ENCODE peak calls at places on chromosomes 6 and 20, in four cellular contexts. Q is H9, F is tibial artery, U is fibroblast of lung. H is an unnamed sample.
A peak's percentile ranks its signal among the peaks of the same experiment; 100 is the strongest.

GRCh38 chr6:54617730-54618129 is 228.8 kb upstream of the FAM83B start:
- DNase-seq in U (peak; percentile 95), F (no peak), Q (no peak), H (no peak)

GRCh38 chr6:153553627-153554026 is 422.5 kb upstream of the RGS17 start:
- DNase-seq in F (no peak), U (no peak), Q (peak; percentile 66), H (no peak)

GRCh38 chr6:140082867-140083297 is 708.4 kb upstream of the CITED2 start:
- DNase-seq in U (peak; percentile 73), Q (no peak), F (no peak), H (no peak)

GRCh38 chr6:72552938-72553337 is 68.9 kb upstream of the KCNQ5 start:
- DNase-seq in Q (no peak), U (peak; percentile 49), F (no peak), H (no peak)

GRCh38 chr6:112563368-112563767 is 216.2 kb downstream of the RFPL4B start:
- DNase-seq in F (no peak), U (peak; percentile 93), Q (peak; percentile 35), H (no peak)

GRCh38 chr6:24630861-24631505 is 15.0 kb downstream of the KIAA0319 start:
- DNase-seq in F (no peak), U (no peak), Q (no peak), H (no peak)

GRCh38 chr20:46348972-46349741 is 40.9 kb upstream of the CDH22 start:
- DNase-seq in U (no peak), F (no peak), Q (peak; percentile 80), H (peak; percentile 66)

GRCh38 chr20:41078329-41078728 is 49.7 kb downstream of the TOP1 start:
- DNase-seq in Q (no peak), F (no peak), U (peak; percentile 62), H (no peak)

GRCh38 chr6:56259163-56259562 is 11.8 kb upstream of the COL21A1 start:
- DNase-seq in U (peak; percentile 6), F (no peak), Q (no peak), H (no peak)

GRCh38 chr20:4225778-4226177 is 210.4 kb upstream of the RNF24 start:
- DNase-seq in Q (no peak), U (peak; percentile 99), F (no peak), H (peak; percentile 53)

GRCh38 chr6:43871933-43872332 is 101.9 kb downstream of the VEGFA start:
- DNase-seq in U (no peak), F (no peak), Q (no peak), H (no peak)

GRCh38 chr20:2179957-2180356 is 78.3 kb downstream of the STK35 start:
- DNase-seq in Q (no peak), U (no peak), F (no peak), H (no peak)

GRCh38 chr20:57611605-57612311 is 8.5 kb downstream of the ZBP1 start:
- DNase-seq in F (no peak), Q (no peak), U (no peak), H (no peak)

GRCh38 chr6:105744815-105745214 is 341.3 kb upstream of the PRDM1 start:
- DNase-seq in F (no peak), U (no peak), Q (no peak), H (no peak)

GRCh38 chr6:68497927-68498326 is 137.2 kb upstream of the ADGRB3 start:
- DNase-seq in U (peak; percentile 43), Q (no peak), F (no peak), H (no peak)

GRCh38 chr6:122372647-122373046 is 26.8 kb upstream of the HSF2 start:
- DNase-seq in U (no peak), F (no peak), Q (no peak), H (no peak)

GRCh38 chr6:148738939-148739821 is 7.7 kb upstream of the UST start:
- DNase-seq in F (no peak), U (no peak), Q (no peak), H (no peak)

GRCh38 chr6:167906899-167907298 is 80.2 kb downstream of the AFDN start:
- DNase-seq in Q (no peak), U (peak; percentile 3), F (peak; percentile 45), H (peak; percentile 34)

GRCh38 chr6:166559211-166559610 is 27.3 kb downstream of the RAMACL start:
- DNase-seq in Q (no peak), F (no peak), U (peak; percentile 84), H (no peak)

GRCh38 chr20:24064092-24064491 is 75.5 kb upstream of the GGTLC1 start:
- DNase-seq in U (no peak), F (no peak), Q (no peak), H (no peak)

GRCh38 chr20:45589725-45590124 is 10.6 kb upstream of the WFDC8 start:
- DNase-seq in U (no peak), Q (no peak), F (no peak), H (no peak)

GRCh38 chr20:22411568-22412450 is 172.6 kb downstream of the FOXA2 start:
- DNase-seq in U (peak; percentile 89), Q (no peak), F (peak; percentile 45), H (peak; percentile 48)

GRCh38 chr20:51437182-51437923 is 105.2 kb downstream of the NFATC2 start:
- DNase-seq in U (no peak), F (no peak), Q (no peak), H (no peak)

GRCh38 chr20:31896049-31896448 is 25.6 kb downstream of the TTLL9 start:
- DNase-seq in F (no peak), U (no peak), Q (no peak), H (no peak)

GRCh38 chr6:63805808-63806572 is 170.4 kb downstream of the PHF3 start:
- DNase-seq in Q (no peak), F (no peak), U (peak; percentile 90), H (no peak)

GRCh38 chr6:36197739-36198221 is 1.2 kb downstream of the BRPF3 start:
- DNase-seq in Q (no peak), U (no peak), F (no peak), H (no peak)

GRCh38 chr6:144932621-144933020 is 647.5 kb downstream of the UTRN start:
- DNase-seq in F (no peak), U (no peak), Q (no peak), H (no peak)

GRCh38 chr6:1553562-1554088 is 56.1 kb upstream of the FOXC1 start:
- DNase-seq in Q (no peak), F (no peak), U (no peak), H (no peak)

GRCh38 chr6:1551236-1551635 is 58.5 kb upstream of the FOXC1 start:
- DNase-seq in U (no peak), Q (no peak), F (no peak), H (no peak)

GRCh38 chr6:1554881-1555569 is 54.7 kb upstream of the FOXC1 start:
- DNase-seq in Q (peak; percentile 49), F (peak; percentile 70), U (peak; percentile 28), H (peak; percentile 77)

GRCh38 chr6:1554241-1554880 is 55.4 kb upstream of the FOXC1 start:
- DNase-seq in Q (no peak), U (no peak), F (no peak), H (no peak)

GRCh38 chr6:1552296-1552761 is 57.4 kb upstream of the FOXC1 start:
- DNase-seq in F (no peak), U (peak; percentile 21), Q (no peak), H (no peak)
- TF ChIP-seq CTCF in F (no peak), U (peak; percentile 61), Q (peak; percentile 52), H (no peak)

GRCh38 chr20:43007525-43007924 is 182.2 kb downstream of the PTPRT start:
- DNase-seq in U (no peak), F (no peak), Q (no peak), H (no peak)

GRCh38 chr20:43009497-43009896 is 180.2 kb downstream of the PTPRT start:
- DNase-seq in F (no peak), U (no peak), Q (no peak), H (no peak)

GRCh38 chr20:43011491-43011890 is 178.2 kb downstream of the PTPRT start:
- DNase-seq in U (no peak), F (no peak), Q (no peak), H (no peak)

GRCh38 chr20:43003318-43003928 is 186.3 kb downstream of the PTPRT start:
- DNase-seq in U (no peak), F (no peak), Q (no peak), H (no peak)

DNA sequence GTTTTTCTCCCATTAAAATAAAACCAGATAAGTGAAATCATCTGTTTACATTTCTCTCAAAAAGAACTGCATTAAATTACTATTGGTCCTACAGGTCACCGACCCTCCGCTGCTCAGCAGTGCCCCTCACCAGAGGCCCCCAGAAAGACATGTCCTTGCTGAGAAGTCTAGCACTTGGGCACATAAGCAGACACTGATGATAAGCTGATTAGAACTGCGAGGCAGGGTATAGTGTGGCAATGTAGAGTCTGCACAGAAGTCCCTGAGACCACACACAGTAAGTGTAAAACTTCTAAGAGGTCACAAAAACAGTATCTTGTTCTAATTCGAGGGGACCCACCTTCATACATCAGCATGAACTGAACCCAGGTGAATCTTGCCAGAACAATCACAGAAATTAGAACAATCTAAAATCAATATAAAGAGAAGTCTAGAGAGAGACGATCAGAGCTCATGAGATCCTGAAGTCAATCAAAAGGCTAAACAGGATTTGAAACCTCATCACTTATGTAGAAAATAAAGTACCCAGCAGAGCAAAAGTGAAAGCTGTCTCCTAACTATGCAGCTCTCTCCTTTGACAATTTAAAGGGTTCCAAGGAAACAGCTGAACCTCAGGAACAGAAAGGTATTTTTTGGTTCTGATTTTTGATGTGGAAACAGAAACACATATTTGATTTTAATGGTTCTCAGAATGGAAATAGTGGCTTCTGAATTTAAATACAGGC is 182.9 kb downstream of the PTPRT start:
- DNase-seq in U (no peak), Q (no peak), F (no peak), H (no peak)
- H3K27ac ChIP-seq in U (no peak overlapping the region), Q (no peak overlapping the region), F (no peak overlapping the region), H (no peak overlapping the region)

GRCh38 chr20:168876-169275 is 11.6 kb downstream of the DEFB127 start:
- DNase-seq in U (no peak), Q (no peak), F (no peak), H (no peak)

DNA sequence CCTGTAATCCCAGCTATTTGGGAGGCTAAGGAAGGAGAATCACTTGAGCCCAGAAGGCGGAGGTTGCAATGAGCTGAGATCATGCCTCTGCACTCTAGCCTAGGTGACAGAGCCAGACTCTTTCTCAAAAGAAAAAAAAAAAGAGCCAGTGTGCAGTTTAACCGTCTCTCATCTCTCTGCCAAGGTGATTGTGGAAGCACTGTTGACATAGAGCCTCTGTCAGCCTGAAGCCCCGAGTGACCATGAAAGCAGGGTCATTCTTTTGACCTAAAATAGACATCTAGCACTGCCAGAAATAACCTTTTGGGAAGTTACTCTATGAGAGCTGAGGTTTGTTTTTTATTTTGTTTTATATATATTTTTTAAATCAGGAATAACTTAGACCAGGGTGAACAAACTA is 7.4 kb downstream of the DEFB127 start:
- DNase-seq in Q (no peak), U (no peak), F (no peak), H (no peak)
- H3K9me3 ChIP-seq in Q (peaks cover 22% of the 10 kb centered on the region), U (no peaks in the 10 kb centered on the region), F (no peaks in the 10 kb centered on the region), H (no peaks in the 10 kb centered on the region)

GRCh38 chr20:42261766-42262165 is 643.6 kb upstream of the CHD6 start:
- DNase-seq in F (no peak), Q (no peak), U (no peak), H (no peak)
- TF ChIP-seq CTCF in F (no peak), Q (no peak), U (no peak), H (no peak)

GRCh38 chr6:85403331-85404015 is 46.4 kb upstream of the NT5E start:
- DNase-seq in Q (no peak), F (no peak), U (peak; percentile 97), H (no peak)
- H3K27ac ChIP-seq in Q (peak overlapping the region; percentile 75), F (peak overlapping the region; percentile 48), U (peak overlapping the region; percentile 87), H (no peak overlapping the region)

DNA sequence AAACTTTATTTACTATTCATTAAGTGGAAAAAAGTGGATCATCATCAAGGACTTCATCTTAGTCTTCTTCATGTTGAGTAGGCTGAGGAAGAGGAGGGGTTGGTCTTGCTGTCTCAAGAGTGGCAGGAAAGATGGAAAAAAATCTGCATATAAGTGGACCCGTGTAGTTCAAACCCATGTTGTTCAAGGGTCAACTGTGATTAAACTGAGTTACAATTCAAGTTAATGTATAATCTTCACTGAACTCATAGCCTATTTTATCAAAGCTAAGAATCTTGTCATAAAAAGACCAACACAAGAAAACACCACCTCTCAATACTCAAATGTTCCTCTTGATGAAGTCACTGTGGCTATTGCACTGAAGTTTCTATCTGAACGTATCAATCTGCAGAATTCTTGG is 260.2 kb downstream of the FNDC1 start:
- DNase-seq in F (no peak), Q (no peak), U (no peak), H (no peak)
- H3K9me3 ChIP-seq in F (no peaks in the 10 kb centered on the region), Q (no peaks in the 10 kb centered on the region), U (no peaks in the 10 kb centered on the region), H (no peaks in the 10 kb centered on the region)

H was measured in heart left ventricle.